ENCODE peak calls at places on chromosomes 13 and 19, in eight cellular contexts. One of them, this sample, is unnamed. For H3K4me1, the result is how much of the 10 kb centered on the place peaks cover.

GRCh38 chr13:88086577-88086976 is 415.4 kb downstream of the SLITRK5 start:
- DNase-seq in A549: no peak
- DNase-seq in A673: no peak
- DNase-seq in neural progenitor cell: no peak
- DNase-seq in cardiac muscle cell: no peak
- DNase-seq in thyroid gland: no peak
- DNase-seq in psoas muscle: no peak
- DNase-seq in upper lobe of right lung: no peak
- DNase-seq in this sample: no peak

GRCh38 chr19:43560687-43561086 is 14.6 kb downstream of the XRCC1 start:
- DNase-seq in A549: peak
- DNase-seq in A673: no peak
- DNase-seq in neural progenitor cell: no peak
- DNase-seq in cardiac muscle cell: no peak
- DNase-seq in thyroid gland: no peak
- DNase-seq in psoas muscle: no peak
- DNase-seq in upper lobe of right lung: no peak
- DNase-seq in this sample: no peak

GRCh38 chr13:80716610-80717081 is 375.7 kb upstream of the SPRY2 start:
- DNase-seq in A549: no peak
- DNase-seq in A673: peak
- DNase-seq in neural progenitor cell: no peak
- DNase-seq in cardiac muscle cell: peak
- DNase-seq in thyroid gland: no peak
- DNase-seq in psoas muscle: peak
- DNase-seq in upper lobe of right lung: peak
- DNase-seq in this sample: no peak

GRCh38 chr19:33373701-33374405 is at the start of gene CEBPG:
- DNase-seq in A549: peak
- DNase-seq in A673: peak
- DNase-seq in neural progenitor cell: peak
- DNase-seq in cardiac muscle cell: peak
- DNase-seq in thyroid gland: peak
- DNase-seq in psoas muscle: peak
- DNase-seq in upper lobe of right lung: peak
- DNase-seq in this sample: peak

GRCh38 chr13:28750187-28751045 is 31.6 kb upstream of the SLC46A3 start:
- DNase-seq in A549: no peak
- DNase-seq in A673: peak
- DNase-seq in neural progenitor cell: no peak
- DNase-seq in cardiac muscle cell: no peak
- DNase-seq in thyroid gland: no peak
- DNase-seq in psoas muscle: no peak
- DNase-seq in upper lobe of right lung: no peak
- DNase-seq in this sample: no peak

GRCh38 chr13:66689628-66690027 is 540.5 kb downstream of the PCDH9 start:
- DNase-seq in A549: no peak
- DNase-seq in A673: peak
- DNase-seq in neural progenitor cell: peak
- DNase-seq in cardiac muscle cell: no peak
- DNase-seq in thyroid gland: no peak
- DNase-seq in psoas muscle: no peak
- DNase-seq in upper lobe of right lung: no peak
- DNase-seq in this sample: no peak

GRCh38 chr13:93948523-93948922 is 531.0 kb downstream of the DCT start:
- DNase-seq in A549: no peak
- DNase-seq in A673: no peak
- DNase-seq in neural progenitor cell: no peak
- DNase-seq in cardiac muscle cell: no peak
- DNase-seq in thyroid gland: no peak
- DNase-seq in psoas muscle: no peak
- DNase-seq in upper lobe of right lung: no peak
- DNase-seq in this sample: no peak

GRCh38 chr19:47725759-47726401 is 12.7 kb downstream of the EHD2 start:
- DNase-seq in A549: no peak
- DNase-seq in A673: no peak
- DNase-seq in neural progenitor cell: no peak
- DNase-seq in cardiac muscle cell: no peak
- DNase-seq in thyroid gland: peak
- DNase-seq in psoas muscle: no peak
- DNase-seq in upper lobe of right lung: peak
- DNase-seq in this sample: no peak

GRCh38 chr19:55188620-55189019 is 8.5 kb upstream of the SYT5 start:
- DNase-seq in A549: no peak
- DNase-seq in A673: no peak
- DNase-seq in neural progenitor cell: no peak
- DNase-seq in cardiac muscle cell: no peak
- DNase-seq in thyroid gland: no peak
- DNase-seq in psoas muscle: no peak
- DNase-seq in upper lobe of right lung: no peak
- DNase-seq in this sample: no peak

DNA sequence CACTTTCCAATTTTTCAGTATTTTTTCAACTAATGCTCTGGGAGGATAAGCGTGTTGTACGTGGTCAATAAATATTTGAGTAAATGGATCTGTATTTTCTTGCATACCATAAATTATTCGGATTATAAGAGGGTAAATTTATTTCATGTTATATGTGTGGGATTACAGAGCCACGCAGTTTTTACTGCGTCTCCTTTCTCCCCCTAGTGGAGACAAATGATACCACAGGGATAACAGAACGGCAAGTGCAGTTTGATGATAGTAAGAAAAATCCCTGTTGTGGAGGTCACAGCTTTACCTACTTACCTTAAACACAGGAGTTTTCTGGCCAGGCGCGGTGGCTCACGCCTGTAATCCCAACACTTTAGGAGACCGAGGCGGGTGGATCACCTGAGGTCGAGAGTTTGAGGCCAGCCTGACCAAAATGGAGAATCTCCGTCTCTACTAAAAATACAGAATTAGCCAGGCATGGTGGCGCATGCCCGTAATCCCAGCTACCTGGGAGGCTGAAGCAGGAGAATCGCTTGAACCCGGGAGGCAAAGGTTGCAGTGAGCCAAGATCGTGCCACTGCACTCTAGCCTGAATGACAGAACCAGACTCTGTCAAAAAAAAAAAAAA is 16.8 kb downstream of the MBD3L2B start:
- DNase-seq in A549: peak
- DNase-seq in A673: peak
- DNase-seq in neural progenitor cell: peak
- DNase-seq in cardiac muscle cell: peak
- DNase-seq in thyroid gland: no peak
- DNase-seq in psoas muscle: no peak
- DNase-seq in upper lobe of right lung: no peak
- DNase-seq in this sample: no peak
- TF ChIP-seq CTCF in A549: peak
- TF ChIP-seq CTCF in A673: peak
- TF ChIP-seq CTCF in neural progenitor cell: peak
- TF ChIP-seq CTCF in cardiac muscle cell: peak
- TF ChIP-seq CTCF in thyroid gland: no peak
- TF ChIP-seq CTCF in psoas muscle: peak
- TF ChIP-seq CTCF in upper lobe of right lung: peak
- TF ChIP-seq CTCF in this sample: no peak

DNA sequence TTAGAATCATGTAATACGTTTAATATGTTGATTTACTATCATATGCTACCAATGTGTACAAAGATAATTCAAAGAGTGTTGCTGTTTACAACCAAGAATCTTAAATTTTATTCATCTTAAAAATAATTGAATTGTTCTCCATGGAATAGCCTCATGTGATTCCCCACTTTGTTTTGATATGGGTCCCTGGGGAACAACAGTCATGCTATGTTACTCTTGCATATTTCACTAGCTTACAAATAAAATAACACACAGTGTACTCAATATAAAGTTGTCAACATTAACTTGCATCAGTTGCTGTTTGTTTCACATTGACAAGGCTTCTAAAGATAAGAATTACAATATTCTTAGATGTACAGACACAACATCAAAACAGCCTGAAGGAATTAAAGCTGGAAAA is 2.3 kb downstream of the ENOX1 start:
- DNase-seq in A549: no peak
- DNase-seq in A673: no peak
- DNase-seq in neural progenitor cell: no peak
- DNase-seq in cardiac muscle cell: no peak
- DNase-seq in thyroid gland: no peak
- DNase-seq in psoas muscle: no peak
- DNase-seq in upper lobe of right lung: no peak
- DNase-seq in this sample: no peak
- H3K4me1 ChIP-seq in A549: under half
- H3K4me1 ChIP-seq in A673: under half
- H3K4me1 ChIP-seq in neural progenitor cell: under half
- H3K4me1 ChIP-seq in cardiac muscle cell: under half
- H3K4me1 ChIP-seq in thyroid gland: under half
- H3K4me1 ChIP-seq in psoas muscle: under half
- H3K4me1 ChIP-seq in upper lobe of right lung: under half
- H3K4me1 ChIP-seq in this sample: under half

GRCh38 chr13:57627663-57628062 is 3.9 kb upstream of the PCDH17 start:
- DNase-seq in A549: no peak
- DNase-seq in A673: peak
- DNase-seq in neural progenitor cell: peak
- DNase-seq in cardiac muscle cell: peak
- DNase-seq in thyroid gland: no peak
- DNase-seq in psoas muscle: no peak
- DNase-seq in upper lobe of right lung: no peak
- DNase-seq in this sample: no peak
- TF ChIP-seq CTCF in A549: peak
- TF ChIP-seq CTCF in A673: peak
- TF ChIP-seq CTCF in neural progenitor cell: peak
- TF ChIP-seq CTCF in cardiac muscle cell: peak
- TF ChIP-seq CTCF in thyroid gland: peak
- TF ChIP-seq CTCF in psoas muscle: peak
- TF ChIP-seq CTCF in upper lobe of right lung: peak
- TF ChIP-seq CTCF in this sample: peak

GRCh38 chr13:75405976-75406703 is 75.8 kb downstream of the TBC1D4 start:
- DNase-seq in A549: no peak
- DNase-seq in A673: peak
- DNase-seq in neural progenitor cell: peak
- DNase-seq in cardiac muscle cell: no peak
- DNase-seq in thyroid gland: no peak
- DNase-seq in psoas muscle: no peak
- DNase-seq in upper lobe of right lung: no peak
- DNase-seq in this sample: no peak
- H3K4me1 ChIP-seq in A549: under half
- H3K4me1 ChIP-seq in A673: under half
- H3K4me1 ChIP-seq in neural progenitor cell: under half
- H3K4me1 ChIP-seq in cardiac muscle cell: under half
- H3K4me1 ChIP-seq in thyroid gland: under half
- H3K4me1 ChIP-seq in psoas muscle: half or more
- H3K4me1 ChIP-seq in upper lobe of right lung: under half
- H3K4me1 ChIP-seq in this sample: under half

DNA sequence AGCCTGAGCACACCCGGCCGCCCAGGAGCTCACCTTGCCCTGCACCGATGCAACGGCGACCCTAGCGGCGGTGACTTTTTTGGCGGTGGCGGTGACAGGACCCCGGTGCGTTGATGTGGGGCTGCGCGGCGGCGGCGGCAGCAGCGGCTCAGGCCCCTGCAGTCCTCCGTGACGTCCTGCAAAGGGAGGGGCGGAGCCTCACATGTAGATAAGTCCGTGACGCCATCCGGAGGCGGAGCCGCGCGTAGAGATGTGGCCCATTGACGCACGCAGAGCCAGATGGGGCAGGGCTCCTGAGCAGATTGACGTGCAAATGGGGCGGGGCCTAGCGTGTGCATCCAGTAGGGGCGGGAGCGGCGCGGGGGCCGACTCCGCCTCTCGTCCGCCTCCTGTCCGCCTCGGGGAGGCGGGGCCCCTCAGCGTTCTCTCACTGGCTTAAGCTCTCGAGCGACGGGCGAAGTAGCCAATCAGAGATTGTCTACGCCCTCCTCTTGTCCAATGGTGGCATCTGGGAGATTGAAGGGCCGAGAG is at the start of gene RAB3A:
- DNase-seq in A549: peak
- DNase-seq in A673: peak
- DNase-seq in neural progenitor cell: peak
- DNase-seq in cardiac muscle cell: peak
- DNase-seq in thyroid gland: peak
- DNase-seq in psoas muscle: peak
- DNase-seq in upper lobe of right lung: peak
- DNase-seq in this sample: peak
- TF ChIP-seq CTCF in A549: no peak
- TF ChIP-seq CTCF in A673: no peak
- TF ChIP-seq CTCF in neural progenitor cell: peak
- TF ChIP-seq CTCF in cardiac muscle cell: no peak
- TF ChIP-seq CTCF in thyroid gland: no peak
- TF ChIP-seq CTCF in psoas muscle: no peak
- TF ChIP-seq CTCF in upper lobe of right lung: no peak
- TF ChIP-seq CTCF in this sample: no peak

DNA sequence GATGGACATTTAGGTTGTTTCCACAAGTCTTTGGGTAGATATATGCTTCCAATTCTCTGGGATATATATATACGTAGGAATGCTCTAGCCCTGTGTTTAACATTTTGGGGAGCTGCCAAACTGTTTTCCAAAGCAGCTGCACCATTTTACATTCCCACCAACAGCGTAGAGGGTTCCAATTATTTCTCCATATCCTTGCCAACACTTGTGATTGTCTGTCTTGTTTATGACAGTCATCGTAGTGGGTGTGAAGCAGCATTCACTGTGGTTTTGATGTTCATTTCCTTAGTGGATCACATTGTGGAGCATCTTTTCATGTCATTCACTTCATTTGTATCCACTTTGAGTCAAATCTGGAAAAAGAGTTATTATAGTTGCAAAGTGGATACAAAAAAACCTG is 4.7 kb upstream of the CBLC start:
- DNase-seq in A549: no peak
- DNase-seq in A673: no peak
- DNase-seq in neural progenitor cell: no peak
- DNase-seq in cardiac muscle cell: no peak
- DNase-seq in thyroid gland: no peak
- DNase-seq in psoas muscle: no peak
- DNase-seq in upper lobe of right lung: no peak
- DNase-seq in this sample: no peak
- H3K4me1 ChIP-seq in A549: half or more
- H3K4me1 ChIP-seq in A673: under half
- H3K4me1 ChIP-seq in neural progenitor cell: under half
- H3K4me1 ChIP-seq in cardiac muscle cell: under half
- H3K4me1 ChIP-seq in thyroid gland: under half
- H3K4me1 ChIP-seq in psoas muscle: under half
- H3K4me1 ChIP-seq in upper lobe of right lung: under half
- H3K4me1 ChIP-seq in this sample: under half